ENCODE peak calls at places on chromosomes 5 and 9, in ten cellular contexts. R is HCT116, B is breast epithelium, O is GM23338, S is Panc1, M is stomach, X is spleen, A is sigmoid colon, H is GM12878, D is prostate gland. C is an unnamed sample.

GRCh38 chr9:4640027-4640426 is 22.1 kb upstream of the PLPP6 start:
- DNase-seq in O (peak), R (peak), A (no peak), B (no peak), H (no peak), D (no peak), M (peak), X (no peak), S (no peak), C (no peak)

GRCh38 chr9:69466151-69466550 is 141.1 kb downstream of the ENTREP1 start:
- DNase-seq in S (no peak), X (no peak), H (no peak), A (no peak), O (no peak), D (no peak), B (no peak), R (no peak), M (no peak), C (no peak)

GRCh38 chr5:37015795-37016666 is 139.5 kb downstream of the NIPBL start:
- DNase-seq in A (no peak), B (no peak), O (no peak), X (no peak), S (no peak), R (no peak), M (no peak), D (no peak), H (no peak), C (no peak)

GRCh38 chr9:20558609-20559016 is 63.7 kb downstream of the MLLT3 start:
- DNase-seq in A (no peak), X (no peak), H (no peak), M (no peak), S (no peak), O (peak), B (no peak), R (no peak), D (no peak), C (no peak)

GRCh38 chr5:135181653-135182052 is 147.6 kb upstream of the PITX1 start:
- DNase-seq in H (no peak), A (no peak), S (no peak), M (no peak), D (no peak), B (no peak), R (no peak), X (no peak), O (peak), C (no peak)

GRCh38 chr9:108684288-108685025 is 171.3 kb downstream of the ACTL7B start:
- DNase-seq in R (no peak), H (no peak), D (no peak), B (no peak), A (no peak), O (no peak), S (no peak), M (no peak), X (no peak), C (no peak)

GRCh38 chr5:156329197-156329611 is 2.2 kb downstream of the SGCD start:
- DNase-seq in R (no peak), M (no peak), H (no peak), B (no peak), D (no peak), A (no peak), X (no peak), S (no peak), O (no peak), C (no peak)

GRCh38 chr9:20512106-20512505 is 110.2 kb downstream of the MLLT3 start:
- DNase-seq in A (no peak), S (no peak), B (no peak), X (no peak), D (no peak), H (no peak), R (no peak), O (no peak), M (no peak), C (no peak)

GRCh38 chr5:141319202-141319601 is 1.4 kb downstream of the TAF7 start:
- DNase-seq in M (no peak), O (no peak), X (no peak), H (no peak), B (no peak), A (no peak), D (no peak), R (no peak), S (no peak), C (no peak)

GRCh38 chr5:172942556-172942955 is 16.7 kb upstream of the RPL26L1 start:
- DNase-seq in A (no peak), B (no peak), S (no peak), R (no peak), M (no peak), X (peak), O (no peak), H (no peak), D (no peak), C (no peak)

GRCh38 chr5:132559661-132560060 is 2.9 kb downstream of the RAD50 start:
- DNase-seq in X (no peak), O (no peak), R (no peak), B (no peak), H (no peak), A (no peak), S (no peak), D (no peak), M (no peak), C (no peak)

GRCh38 chr5:35145671-35146317 is 84.5 kb downstream of the PRLR start:
- DNase-seq in O (no peak), A (no peak), S (no peak), X (no peak), B (no peak), R (no peak), M (no peak), D (no peak), H (no peak), C (no peak)

GRCh38 chr5:170493028-170493820 is 10.6 kb upstream of the KCNIP1 start:
- DNase-seq in H (no peak), M (no peak), X (no peak), O (no peak), B (no peak), R (no peak), D (no peak), S (no peak), A (no peak), C (no peak)

GRCh38 chr5:82551840-82552385 is 273.8 kb upstream of the RPS23 start:
- DNase-seq in O (no peak), M (no peak), H (no peak), R (no peak), S (no peak), D (no peak), X (no peak), A (no peak), B (no peak), C (no peak)

GRCh38 chr5:8123559-8123958 is 254.6 kb downstream of the MTRR start:
- DNase-seq in D (no peak), M (no peak), R (no peak), O (no peak), X (no peak), H (no peak), B (no peak), A (no peak), S (no peak), C (no peak)

GRCh38 chr9:94804316-94804715 is 77.8 kb downstream of the AOPEP start:
- DNase-seq in X (no peak), S (no peak), H (no peak), A (no peak), M (no peak), D (no peak), B (no peak), O (no peak), R (no peak), C (no peak)

GRCh38 chr5:111234125-111234524 is 9.9 kb downstream of the CAMK4 start:
- DNase-seq in S (no peak), D (no peak), M (no peak), O (no peak), A (no peak), B (no peak), H (no peak), X (no peak), R (no peak), C (no peak)

GRCh38 chr5:35316611-35317307 is 86.5 kb upstream of the PRLR start:
- DNase-seq in X (no peak), B (no peak), R (no peak), S (no peak), A (no peak), D (no peak), H (no peak), M (no peak), O (no peak), C (no peak)

GRCh38 chr9:83563360-83563759 is 25.2 kb upstream of the FRMD3 start:
- DNase-seq in B (no peak), O (no peak), A (no peak), R (no peak), X (no peak), D (no peak), S (no peak), H (no peak), M (no peak), C (no peak)

GRCh38 chr9:109299901-109300300 is 21.0 kb downstream of the EPB41L4B start:
- DNase-seq in D (no peak), A (no peak), X (no peak), O (no peak), B (no peak), S (no peak), H (no peak), R (no peak), M (no peak), C (no peak)

GRCh38 chr5:176750144-176750543 is 60.2 kb upstream of the UNC5A start:
- DNase-seq in A (no peak), D (no peak), R (no peak), B (no peak), X (peak), H (no peak), M (no peak), S (no peak), O (no peak), C (no peak)

GRCh38 chr5:82272957-82273356 is 5.2 kb downstream of the RPS23 start:
- DNase-seq in O (peak), B (no peak), R (no peak), S (no peak), D (no peak), A (no peak), H (no peak), M (no peak), X (peak), C (no peak)

GRCh38 chr5:32443145-32443540 is 1.4 kb downstream of the ZFR start:
- DNase-seq in D (no peak), X (no peak), H (peak), B (no peak), R (no peak), O (peak), S (no peak), A (no peak), M (no peak), C (no peak)

GRCh38 chr5:76716456-76717157 is 681 bp downstream of the F2R start:
- DNase-seq in R (no peak), O (peak), S (no peak), D (no peak), A (no peak), M (no peak), H (no peak), B (no peak), X (peak), C (no peak)

GRCh38 chr5:14305045-14305444 is 161.9 kb downstream of the TRIO start:
- DNase-seq in B (no peak), S (peak), M (no peak), X (no peak), O (no peak), A (no peak), H (no peak), R (no peak), D (no peak), C (no peak)

GRCh38 chr5:74040811-74041491 is 415.0 kb downstream of the ARHGEF28 start:
- DNase-seq in B (no peak), D (no peak), O (no peak), H (no peak), A (no peak), X (no peak), M (no peak), S (no peak), R (no peak), C (no peak)

GRCh38 chr5:78566747-78567449 is 81.7 kb downstream of the LHFPL2 start:
- DNase-seq in D (no peak), M (no peak), A (no peak), X (no peak), O (no peak), B (no peak), R (no peak), H (no peak), S (no peak), C (no peak)

GRCh38 chr9:79277916-79278447 is 293.8 kb upstream of the TLE4 start:
- DNase-seq in R (no peak), D (no peak), H (no peak), O (no peak), B (no peak), A (no peak), S (no peak), X (no peak), M (no peak), C (no peak)

GRCh38 chr5:14438195-14438606 is 143.4 kb upstream of the OTULINL start:
- DNase-seq in X (no peak), M (no peak), D (no peak), S (no peak), A (no peak), R (no peak), B (no peak), O (no peak), H (no peak), C (no peak)

GRCh38 chr9:22683393-22684075 is 236.9 kb downstream of the DMRTA1 start:
- DNase-seq in R (no peak), A (no peak), H (no peak), D (no peak), M (no peak), S (peak), B (no peak), O (no peak), X (no peak), C (no peak)

GRCh38 chr9:88433583-88434240 is 45.5 kb downstream of the SPIN1 start:
- DNase-seq in A (no peak), D (no peak), B (no peak), X (no peak), S (no peak), R (no peak), O (no peak), M (no peak), H (no peak), C (no peak)

GRCh38 chr9:79570449-79571308 is 1.1 kb upstream of the TLE4 start:
- DNase-seq in A (peak), R (no peak), B (peak), O (peak), H (no peak), M (peak), D (peak), S (no peak), X (peak), C (peak)

GRCh38 chr5:2375291-2375690 is 376.2 kb downstream of the IRX2 start:
- DNase-seq in M (no peak), A (no peak), R (no peak), S (no peak), H (no peak), O (no peak), X (no peak), B (no peak), D (no peak), C (no peak)

GRCh38 chr5:157384971-157385709 is 74.9 kb upstream of the NIPAL4 start:
- DNase-seq in D (peak), S (no peak), H (no peak), R (no peak), M (no peak), A (peak), X (no peak), O (peak), B (peak), C (no peak)
- TF ChIP-seq POLR2AphosphoS5 in D (peak), S (no peak), H (no peak), R (no peak), M (peak), A (peak), X (no peak), O (no peak), B (no peak), C (no peak)

GRCh38 chr9:125601986-125602385 is 105.0 kb downstream of the MAPKAP1 start:
- DNase-seq in O (no peak), A (no peak), B (no peak), R (no peak), H (no peak), X (no peak), M (no peak), D (no peak), S (no peak), C (no peak)
- TF ChIP-seq CTCF in O (peak), A (no peak), B (no peak), R (no peak), H (peak), X (no peak), M (no peak), D (no peak), S (peak), C (no peak)

GRCh38 chr9:128339761-128340690 is at the start of gene SLC27A4:
- DNase-seq in O (peak), M (peak), H (peak), D (peak), X (peak), R (peak), B (peak), S (peak), A (peak), C (peak)

GRCh38 chr9:128342971-128343680 is 2.8 kb downstream of the SLC27A4 start:
- DNase-seq in X (no peak), A (no peak), B (no peak), R (no peak), M (no peak), O (no peak), S (no peak), D (no peak), H (no peak), C (no peak)

GRCh38 chr9:128340691-128341434 is 536 bp downstream of the SLC27A4 start:
- DNase-seq in M (peak), O (peak), X (no peak), A (no peak), S (no peak), D (no peak), B (no peak), R (no peak), H (no peak), C (peak)

GRCh38 chr9:128343855-128344254 is 3.5 kb downstream of the SLC27A4 start:
- DNase-seq in S (no peak), D (no peak), O (no peak), B (no peak), H (no peak), A (no peak), M (no peak), R (no peak), X (no peak), C (no peak)

GRCh38 chr9:128341435-128341849 is 1.1 kb downstream of the SLC27A4 start:
- DNase-seq in M (peak), O (peak), B (peak), A (peak), X (peak), H (no peak), D (peak), R (peak), S (no peak), C (peak)
- TF ChIP-seq POLR2AphosphoS5 in M (no peak), O (no peak), B (no peak), A (no peak), X (no peak), H (no peak), D (no peak), R (no peak), S (no peak), C (no peak)

DNA sequence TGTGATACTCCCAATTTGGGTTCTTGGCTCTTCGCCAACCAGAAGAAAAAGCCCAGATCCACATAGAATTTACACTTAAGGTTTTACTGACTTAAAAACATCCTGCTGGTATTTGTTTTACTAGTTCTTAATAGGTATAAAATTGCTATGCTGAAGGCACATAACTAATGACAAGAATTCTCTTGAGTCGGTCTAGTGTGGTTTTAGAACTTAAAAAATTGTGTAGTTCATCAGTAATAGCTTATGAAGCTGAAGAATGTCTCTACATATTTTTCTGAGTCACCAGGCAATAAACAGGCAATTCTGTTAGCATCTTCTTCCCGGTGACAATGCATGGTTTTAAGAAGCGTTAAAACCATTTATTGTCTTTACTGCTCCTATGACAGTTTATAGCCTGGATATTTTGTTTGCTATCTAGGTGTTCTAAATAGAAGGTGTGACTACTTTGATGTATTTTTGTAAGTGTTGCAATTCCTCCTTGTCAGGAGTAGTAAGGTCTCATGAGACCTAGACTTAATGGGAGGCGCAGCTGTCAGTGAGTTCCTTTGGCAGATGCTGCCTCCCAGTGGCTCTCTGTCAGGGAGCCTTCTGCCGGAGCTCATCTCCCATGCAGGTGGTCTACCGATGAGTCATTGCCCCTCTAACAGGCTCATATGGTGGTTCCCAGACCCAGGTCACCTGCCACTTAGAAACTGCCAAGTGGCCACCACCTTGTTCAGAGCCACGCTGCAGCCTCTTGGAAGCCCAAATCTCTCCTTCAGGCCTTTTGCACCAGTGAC is 173.8 kb downstream of the MAST4 start:
- DNase-seq in O (peak), M (no peak), A (no peak), H (no peak), B (no peak), S (no peak), X (peak), D (no peak), R (no peak), C (no peak)
- TF ChIP-seq CTCF in O (peak), M (no peak), A (no peak), H (peak), B (no peak), S (peak), X (no peak), D (no peak), R (peak), C (no peak)

GRCh38 chr9:136223871-136224640 is 19.1 kb upstream of the LHX3 start:
- DNase-seq in D (no peak), R (no peak), B (no peak), A (no peak), S (no peak), M (no peak), H (no peak), X (no peak), O (no peak), C (no peak)

GRCh38 chr9:136228107-136228875 is 17.3 kb downstream of the QSOX2 start:
- DNase-seq in X (no peak), D (no peak), O (no peak), M (no peak), R (peak), B (no peak), H (no peak), A (no peak), S (peak), C (no peak)

GRCh38 chr9:136226680-136227410 is 18.8 kb downstream of the QSOX2 start:
- DNase-seq in M (no peak), S (no peak), D (no peak), R (no peak), B (no peak), H (no peak), X (no peak), A (no peak), O (no peak), C (no peak)

GRCh38 chr9:136225366-136225747 is 20.3 kb downstream of the QSOX2 start:
- DNase-seq in H (peak), O (no peak), X (peak), R (no peak), A (no peak), S (no peak), B (no peak), M (no peak), D (no peak), C (no peak)

GRCh38 chr9:136225748-136226679 is 19.6 kb downstream of the QSOX2 start:
- DNase-seq in X (peak), D (peak), B (peak), A (no peak), M (peak), R (peak), S (peak), H (peak), O (peak), C (peak)
- TF ChIP-seq POLR2AphosphoS5 in X (peak), D (no peak), B (no peak), A (no peak), M (no peak), R (no peak), S (no peak), H (peak), O (no peak), C (peak)

GRCh38 chr5:179820483-179821297 is at the start of gene SQSTM1:
- DNase-seq in D (peak), R (no peak), O (peak), S (no peak), M (peak), H (no peak), A (peak), B (peak), X (peak), C (peak)
- TF ChIP-seq CTCF in D (peak), R (no peak), O (no peak), S (no peak), M (no peak), H (no peak), A (no peak), B (no peak), X (no peak), C (no peak)

DNA sequence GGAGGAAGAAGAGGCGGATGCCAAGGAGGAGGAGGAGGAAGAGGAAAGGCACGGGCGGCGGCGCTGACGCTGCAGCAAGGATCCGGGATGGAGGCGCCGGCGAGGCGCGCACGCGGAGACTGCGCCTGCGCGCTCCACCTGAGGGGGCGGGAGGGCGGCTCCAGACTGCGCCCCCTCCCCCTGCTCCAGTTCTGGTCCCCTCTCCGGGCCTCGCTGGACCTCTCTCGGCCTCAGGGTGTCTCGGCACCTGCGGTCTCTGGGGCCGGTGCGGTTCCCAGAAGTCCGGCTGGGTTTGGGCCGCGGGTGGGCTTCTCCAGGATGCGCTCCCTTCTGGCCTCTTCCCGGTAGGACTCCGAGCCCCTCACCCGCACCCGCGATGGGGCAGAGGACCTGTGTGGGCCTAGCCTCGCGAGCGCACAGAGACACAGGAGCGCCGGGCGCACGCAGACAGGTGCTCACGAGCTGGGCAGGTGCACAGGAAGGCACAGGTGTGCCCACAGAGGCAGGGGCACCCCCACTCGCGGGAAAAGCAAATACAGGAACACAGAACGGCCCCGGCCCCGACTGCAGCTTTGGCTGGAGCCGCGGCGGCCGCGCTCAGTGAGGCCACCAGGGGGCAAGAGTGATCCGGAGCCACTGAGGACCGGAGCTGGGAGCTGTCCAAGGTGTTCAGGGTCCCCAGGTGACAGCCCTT is at the start of gene NPDC1:
- DNase-seq in H (no peak), M (peak), R (peak), A (peak), B (no peak), S (no peak), X (peak), O (peak), D (peak), C (peak)
- TF ChIP-seq POLR2AphosphoS5 in H (no peak), M (no peak), R (peak), A (peak), B (no peak), S (no peak), X (peak), O (peak), D (peak), C (no peak)

C was measured in HL-60.